ENCODE peak calls at places on chromosomes 2 and 18, in seven cellular contexts. T is neural progenitor cell, W is NT2/D1, Z is GM23248, Q is HCT116, H is K562, A is HepG2. S is an unnamed sample. For H3K9me3 and H3K4me1, the result is how much of the 10 kb centered on the place peaks cover.

GRCh38 chr2:138356178-138356577 is 145.4 kb upstream of the SPOPL start:
- DNase-seq in H (no peak), Q (no peak), A (peak), T (no peak), W (no peak), Z (peak), S (no peak)

GRCh38 chr2:150609831-150610582 is 122.5 kb upstream of the RND3 start:
- DNase-seq in Z (peak), A (no peak), Q (no peak), H (no peak), T (no peak), W (no peak), S (no peak)

GRCh38 chr2:55519908-55520885 is 679 bp downstream of the CFAP36 start:
- DNase-seq in Z (peak), Q (no peak), T (peak), H (peak), W (no peak), A (peak), S (peak)

GRCh38 chr2:64525323-64525625 is 1.1 kb downstream of the AFTPH start:
- DNase-seq in Q (no peak), W (no peak), H (no peak), Z (peak), T (no peak), A (peak), S (peak)

GRCh38 chr2:189444322-189444721 is 3.0 kb downstream of the WDR75 start:
- DNase-seq in Z (peak), W (no peak), A (no peak), T (no peak), H (no peak), Q (no peak), S (no peak)

GRCh38 chr2:122319551-122320132 is 564.2 kb downstream of the TSN start:
- DNase-seq in W (no peak), Q (no peak), Z (peak), T (no peak), A (no peak), H (no peak), S (no peak)

GRCh38 chr2:127218843-127219715 is 1.0 kb downstream of the CYP27C1 start:
- DNase-seq in T (peak), Z (peak), H (no peak), Q (no peak), W (no peak), A (no peak), S (no peak)

GRCh38 chr2:71129114-71129890 is 727 bp downstream of the MCEE start:
- DNase-seq in W (no peak), Q (no peak), H (no peak), T (no peak), A (no peak), Z (peak), S (no peak)

GRCh38 chr2:133415210-133415876 is 152.9 kb downstream of the NCKAP5 start:
- DNase-seq in T (no peak), H (no peak), Z (no peak), W (no peak), A (no peak), Q (no peak), S (no peak)

GRCh38 chr18:24868760-24869237 is 408.4 kb downstream of the HRH4 start:
- DNase-seq in W (no peak), Z (peak), Q (no peak), A (no peak), T (no peak), H (no peak), S (no peak)

GRCh38 chr2:237371856-237372255 is 42.1 kb downstream of the COL6A3 start:
- DNase-seq in T (no peak), Q (no peak), W (no peak), H (no peak), A (no peak), Z (no peak), S (no peak)

GRCh38 chr18:52791321-52791720 is 451.3 kb downstream of the DCC start:
- DNase-seq in H (no peak), Q (no peak), Z (no peak), W (no peak), T (no peak), A (no peak), S (no peak)
- H3K9me3 ChIP-seq in H (under half), Q (under half), Z (under half), W (under half), T (under half), A (half or more), S (under half)

GRCh38 chr2:68203587-68203986 is 45.9 kb downstream of the PNO1 start:
- DNase-seq in W (no peak), H (no peak), Z (no peak), A (no peak), T (no peak), Q (no peak), S (no peak)
- H3K4me1 ChIP-seq in W (under half), H (under half), Z (under half), A (under half), T (under half), Q (under half), S (under half)

DNA sequence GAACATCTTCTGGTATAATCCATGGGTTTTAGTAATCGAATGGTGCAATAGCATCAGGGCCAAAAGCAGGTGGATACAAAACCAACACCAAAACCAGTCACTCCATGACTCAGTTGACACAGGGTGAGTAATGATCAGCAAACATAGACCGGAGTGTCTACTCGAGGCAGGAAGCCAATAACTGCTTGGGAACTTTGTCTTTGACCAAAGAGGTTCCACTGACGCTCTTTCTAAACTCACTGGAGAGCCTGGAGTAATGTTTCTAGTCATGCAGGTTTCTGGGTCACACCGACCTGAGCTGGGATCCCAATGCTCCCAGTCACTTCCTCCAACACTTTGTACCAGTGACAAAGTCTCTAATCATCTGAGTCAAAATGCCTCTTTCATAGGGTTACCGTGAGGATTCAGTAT is 30.9 kb downstream of the MREG start:
- DNase-seq in Q (peak), W (no peak), A (peak), H (no peak), T (no peak), Z (peak), S (no peak)
- H3K9ac ChIP-seq in Q (no peak), W (no peak), A (peak), H (no peak), T (no peak), Z (no peak), S (no peak)

DNA sequence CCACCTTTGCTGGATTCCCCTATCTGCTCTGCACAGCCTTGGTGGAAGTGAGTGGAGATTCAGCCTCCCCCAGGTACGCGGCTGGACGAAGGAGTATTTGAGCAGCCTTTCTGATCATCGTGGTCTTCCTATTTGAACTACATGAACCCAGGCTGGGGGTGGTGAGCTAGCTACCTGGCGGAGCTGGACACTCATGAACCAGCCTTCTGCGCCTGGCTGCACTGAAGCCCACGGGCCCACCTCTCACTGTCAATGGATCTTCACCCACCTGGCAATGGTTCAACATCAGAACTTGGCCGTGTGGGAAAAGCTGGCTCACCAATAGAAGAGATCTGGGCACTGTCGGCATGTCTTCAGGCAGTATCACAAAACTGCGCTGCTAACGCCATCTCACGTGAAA is 35.4 kb downstream of the ANKMY1 start:
- DNase-seq in A (no peak), H (no peak), W (no peak), T (no peak), Z (no peak), Q (no peak), S (no peak)
- H3K9me3 ChIP-seq in A (under half), H (under half), W (half or more), T (under half), Z (under half), Q (under half), S (under half)

DNA sequence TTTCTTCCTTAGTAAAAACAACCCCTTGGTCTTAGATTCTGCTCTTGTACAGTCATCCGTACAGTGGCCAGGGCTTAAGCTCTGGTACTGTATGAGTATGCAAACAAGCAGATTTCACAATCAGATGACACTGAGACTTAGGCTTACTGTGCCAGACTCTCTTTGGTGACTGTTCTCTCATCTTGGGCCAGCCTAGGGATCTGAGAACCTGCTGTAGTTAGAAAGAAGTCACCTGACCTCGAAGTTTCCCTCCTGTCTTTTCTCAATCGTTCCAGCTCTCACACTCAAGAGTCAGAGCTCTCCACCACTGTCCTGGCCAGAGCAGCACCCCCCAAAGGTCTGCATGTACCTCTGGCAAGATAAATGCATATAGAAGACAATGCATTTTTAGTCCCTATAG is 63.2 kb downstream of the ZEB2 start:
- DNase-seq in A (no peak), Q (no peak), Z (peak), W (no peak), T (no peak), H (no peak), S (no peak)
- H3K4me1 ChIP-seq in A (under half), Q (under half), Z (half or more), W (under half), T (half or more), H (under half), S (under half)

GRCh38 chr2:25856377-25856776 is 21.9 kb downstream of the ASXL2 start:
- DNase-seq in W (no peak), A (no peak), H (no peak), T (peak), Q (no peak), Z (no peak), S (no peak)
- H3K9ac ChIP-seq in W (no peak), A (no peak), H (no peak), T (no peak), Q (no peak), Z (no peak), S (no peak)

DNA sequence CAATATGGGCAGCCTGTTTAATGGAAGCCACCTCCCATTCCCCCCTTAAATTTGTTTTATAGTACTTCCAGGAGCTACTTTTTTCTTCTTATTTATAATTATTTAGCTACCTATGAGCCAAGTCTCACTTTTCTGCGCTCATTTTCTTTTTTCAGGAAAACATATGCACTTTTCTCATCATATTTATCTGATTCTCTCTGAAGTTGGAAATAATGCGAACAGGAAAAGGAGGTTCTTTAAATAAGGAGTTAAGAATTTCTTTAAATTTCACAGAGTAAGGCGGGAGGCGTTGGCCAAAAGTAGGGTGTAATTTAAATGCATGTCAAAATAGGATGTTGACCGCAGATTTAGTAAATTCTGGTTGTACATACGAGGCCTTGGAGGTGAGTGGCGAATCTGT is 9.9 kb downstream of the TBR1 start:
- DNase-seq in A (no peak), Q (no peak), W (no peak), Z (no peak), T (no peak), H (no peak), S (no peak)
- H3K9me3 ChIP-seq in A (under half), Q (under half), W (under half), Z (under half), T (under half), H (under half), S (under half)

S was measured in colonic mucosa.